ENCODE peak calls at places on chromosomes 5 and 9, in five cellular contexts. I, F, V, C and R are unnamed samples.

GRCh38 chr5:24381861-24382460 is 262.8 kb downstream of the CDH10 start:
- DNase-seq in I (no peak), F (no peak), V (no peak), C (no peak), R (no peak)

GRCh38 chr9:82127993-82128710 is 139.6 kb downstream of the SPATA31D1 start:
- DNase-seq in I (no peak), F (no peak), V (no peak), C (no peak), R (no peak)

GRCh38 chr5:170077526-170077925 is 28.2 kb upstream of the FOXI1 start:
- DNase-seq in I (no peak), F (no peak), V (no peak), C (no peak), R (no peak)

GRCh38 chr5:133818031-133818431 is 150.4 kb downstream of the C5orf15 start:
- DNase-seq in I (no peak), F (no peak), V (no peak), C (no peak), R (no peak)

GRCh38 chr5:67490543-67491321 is 294.1 kb upstream of the CD180 start:
- DNase-seq in I (no peak), F (no peak), V (no peak), C (no peak), R (no peak)

GRCh38 chr5:133926960-133927615 is 41.3 kb downstream of the C5orf15 start:
- DNase-seq in I (no peak), F (no peak), V (peak; percentile 87), C (no peak), R (no peak)

GRCh38 chr9:88988796-88989641 is 2.2 kb upstream of the S1PR3 start:
- DNase-seq in I (peak; percentile 34), F (peak; percentile 27), V (no peak), C (no peak), R (no peak)

GRCh38 chr5:56012281-56012963 is 17.7 kb upstream of the IL6ST start:
- DNase-seq in I (no peak), F (no peak), V (no peak), C (no peak), R (no peak)

GRCh38 chr5:127296321-127296720 is 5.7 kb downstream of the MEGF10 start:
- DNase-seq in I (no peak), F (no peak), V (no peak), C (no peak), R (no peak)

GRCh38 chr5:37086466-37087178 is 162.6 kb downstream of the CPLANE1 start:
- DNase-seq in I (peak; percentile 5), F (peak; percentile 29), V (no peak), C (no peak), R (no peak)

GRCh38 chr5:80034962-80035821 is at the start of gene THBS4:
- DNase-seq in I (no peak), F (no peak), V (peak; percentile 78), C (no peak), R (no peak)

GRCh38 chr9:118331622-118332045 is 627.4 kb downstream of the TLR4 start:
- DNase-seq in I (no peak), F (no peak), V (no peak), C (no peak), R (no peak)

GRCh38 chr5:82931110-82931509 is 146.1 kb downstream of the TMEM167A start:
- DNase-seq in I (no peak), F (no peak), V (no peak), C (no peak), R (no peak)

GRCh38 chr5:44364097-44364496 is 25.1 kb downstream of the FGF10 start:
- DNase-seq in I (no peak), F (no peak), V (no peak), C (no peak), R (no peak)

GRCh38 chr9:97502222-97502983 is 937 bp downstream of the TMOD1 start:
- DNase-seq in I (no peak), F (no peak), V (no peak), C (no peak), R (no peak)

GRCh38 chr5:116377276-116378006 is 197.2 kb downstream of the SEMA6A start:
- DNase-seq in I (no peak), F (no peak), V (no peak), C (no peak), R (no peak)

GRCh38 chr9:124270504-124271335 is 13.0 kb downstream of the NEK6 start:
- DNase-seq in I (no peak), F (no peak), V (no peak), C (no peak), R (no peak)

GRCh38 chr9:109143881-109144562 is 23.0 kb downstream of the FRRS1L start:
- DNase-seq in I (no peak), F (no peak), V (peak; percentile 35), C (no peak), R (no peak)

GRCh38 chr5:153660919-153661318 is 170.4 kb downstream of the GRIA1 start:
- DNase-seq in I (no peak), F (no peak), V (no peak), C (no peak), R (no peak)

GRCh38 chr5:146499680-146500079 is 16.3 kb downstream of the GPR151 start:
- DNase-seq in I (no peak), F (no peak), V (no peak), C (no peak), R (no peak)

GRCh38 chr9:114002271-114002985 is 75.7 kb downstream of the AMBP start:
- DNase-seq in I (no peak), F (no peak), V (no peak), C (no peak), R (no peak)

GRCh38 chr5:6885581-6885980 is 172.3 kb downstream of the TENT4A start:
- DNase-seq in I (no peak), F (no peak), V (no peak), C (no peak), R (no peak)

GRCh38 chr5:80656425-80656824 is 1.6 kb upstream of the DHFR start:
- DNase-seq in I (no peak), F (no peak), V (no peak), C (no peak), R (no peak)

GRCh38 chr5:52007230-52007858 is 624.1 kb downstream of the ISL1 start:
- DNase-seq in I (no peak), F (no peak), V (peak; percentile 44), C (no peak), R (no peak)

GRCh38 chr9:84137968-84138367 is 157.4 kb downstream of the RMI1 start:
- DNase-seq in I (no peak), F (no peak), V (no peak), C (no peak), R (no peak)

GRCh38 chr9:114178756-114179450 is 23.6 kb downstream of the COL27A1 start:
- DNase-seq in I (no peak), F (no peak), V (peak; percentile 61), C (no peak), R (no peak)

GRCh38 chr5:151062405-151063135 is 18.3 kb downstream of the TNIP1 start:
- DNase-seq in I (no peak), F (no peak), V (no peak), C (no peak), R (no peak)

GRCh38 chr9:131282688-131283422 is 6.5 kb upstream of the FAM78A start:
- DNase-seq in I (no peak), F (no peak), V (peak; percentile 84), C (no peak), R (no peak)

GRCh38 chr5:126826619-126827215 is 49.8 kb downstream of the LMNB1 start:
- DNase-seq in I (no peak), F (no peak), V (no peak), C (no peak), R (no peak)

GRCh38 chr5:54964405-54964804 is 21.0 kb downstream of the ESM1 start:
- DNase-seq in I (no peak), F (no peak), V (no peak), C (no peak), R (no peak)

GRCh38 chr5:64972591-64972990 is 203.9 kb downstream of the CWC27 start:
- DNase-seq in I (no peak), F (no peak), V (no peak), C (no peak), R (no peak)
- TF ChIP-seq CTCF in I (no peak), F (no peak), V (no peak), C (no peak), R (no peak)

GRCh38 chr9:73269430-73270101 is 117.9 kb downstream of the ANXA1 start:
- DNase-seq in I (no peak), F (no peak), V (peak; percentile 5), C (no peak), R (no peak)
- TF ChIP-seq CTCF in I (no peak), F (no peak), V (peak; percentile 49), C (peak; percentile 65), R (peak; percentile 49)

GRCh38 chr9:69976165-69976564 is 67.5 kb upstream of the MAMDC2 start:
- DNase-seq in I (peak; percentile 72), F (peak; percentile 67), V (no peak), C (no peak), R (no peak)

GRCh38 chr9:69975681-69976080 is 68.0 kb upstream of the MAMDC2 start:
- DNase-seq in I (no peak), F (peak; percentile 46), V (no peak), C (no peak), R (no peak)

GRCh38 chr9:69970001-69970531 is 73.6 kb upstream of the MAMDC2 start:
- DNase-seq in I (no peak), F (no peak), V (no peak), C (no peak), R (no peak)

DNA sequence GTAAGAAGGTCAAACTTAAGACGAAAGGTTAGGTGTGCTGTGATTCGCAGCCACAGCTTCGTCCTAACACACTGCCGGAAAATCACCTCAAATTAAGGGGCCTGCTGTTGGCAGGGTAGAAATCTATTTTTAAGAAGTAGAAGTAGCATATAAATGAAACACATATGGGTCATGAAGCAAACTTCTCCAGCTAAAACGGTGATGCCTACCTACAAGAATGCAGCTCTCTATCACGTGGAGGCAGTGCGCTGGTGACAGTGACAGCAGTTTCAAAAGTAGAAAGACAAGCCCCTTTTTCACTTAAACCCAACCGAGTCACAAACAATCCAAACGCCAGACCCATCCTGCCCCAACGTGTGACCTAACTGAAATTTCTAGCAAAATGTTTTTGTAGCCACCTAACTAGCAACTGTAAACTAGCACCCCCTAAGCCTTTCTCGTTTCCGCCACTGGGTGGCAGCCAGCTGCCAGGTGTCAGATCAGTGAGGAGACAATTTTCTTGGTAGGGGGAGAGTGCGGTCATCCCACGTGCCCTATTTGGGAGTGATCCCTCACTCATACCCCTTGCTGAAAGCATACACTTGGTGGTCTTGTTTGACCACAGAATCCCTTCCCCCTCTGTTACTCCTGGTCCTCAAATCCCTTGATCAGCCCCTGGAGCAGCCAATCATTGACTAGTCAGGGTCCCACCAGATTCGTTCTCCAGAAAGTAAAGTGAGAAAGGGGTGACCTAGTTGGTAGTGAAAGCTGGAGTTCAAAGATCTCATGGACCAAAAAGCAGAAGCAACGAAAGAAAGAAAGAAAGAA is 71.8 kb upstream of the MAMDC2 start:
- DNase-seq in I (no peak), F (peak; percentile 31), V (peak; percentile 69), C (peak; percentile 59), R (peak; percentile 39)
- TF ChIP-seq CTCF in I (peak; percentile 84), F (peak; percentile 94), V (peak; percentile 97), C (peak; percentile 92), R (peak; percentile 94)

GRCh38 chr5:78467744-78468357 is 107.4 kb downstream of the SCAMP1 start:
- DNase-seq in I (no peak), F (peak; percentile 29), V (peak; percentile 36), C (no peak), R (no peak)

GRCh38 chr5:78476795-78477194 is 116.4 kb downstream of the SCAMP1 start:
- DNase-seq in I (no peak), F (no peak), V (no peak), C (no peak), R (no peak)

GRCh38 chr5:78473747-78474146 is 113.3 kb downstream of the SCAMP1 start:
- DNase-seq in I (no peak), F (no peak), V (no peak), C (no peak), R (no peak)

GRCh38 chr5:78475370-78475769 is 115.0 kb downstream of the SCAMP1 start:
- DNase-seq in I (no peak), F (no peak), V (no peak), C (no peak), R (no peak)

GRCh38 chr5:78472469-78473106 is 112.2 kb downstream of the SCAMP1 start:
- DNase-seq in I (no peak), F (no peak), V (no peak), C (no peak), R (no peak)
- TF ChIP-seq CTCF in I (no peak), F (peak; percentile 39), V (peak; percentile 69), C (no peak), R (peak; percentile 17)